ENCODE peak calls at places on chromosome 9, in six cellular contexts. S is body of pancreas; J is activated CD8-positive, alpha-beta memory T cell treated with anti-CD3 and anti-CD28 coated beads for 48 hours; Y is nephron progenitor cell; X is AG08396; L is T-helper 17 cell. D is an unnamed sample.

GRCh38 chr9:136578915-136579637 is 33.2 kb upstream of the NOTCH1 start:
- DNase-seq in J (no peak), X (no peak), L (no peak), Y (peak), S (peak), D (no peak)

GRCh38 chr9:136519263-136520052 is 26.4 kb downstream of the NOTCH1 start:
- DNase-seq in L (no peak), Y (no peak), S (no peak), X (no peak), J (no peak), D (no peak)

GRCh38 chr9:87267251-87267679 is 230.4 kb upstream of the DAPK1 start:
- DNase-seq in S (no peak), L (no peak), Y (no peak), X (no peak), J (no peak), D (no peak)

GRCh38 chr9:127968717-127969383 is 11.9 kb downstream of the EEIG1 start:
- DNase-seq in S (peak), X (peak), Y (no peak), L (no peak), J (no peak), D (peak)

GRCh38 chr9:80197661-80198060 is 625.9 kb downstream of the TLE4 start:
- DNase-seq in L (no peak), X (peak), S (no peak), Y (no peak), J (no peak), D (peak)

GRCh38 chr9:99140685-99141314 is 35.9 kb downstream of the TGFBR1 start:
- DNase-seq in J (no peak), L (peak), X (peak), S (peak), Y (peak), D (peak)

GRCh38 chr9:95724253-95724991 is 151.1 kb upstream of the ERCC6L2 start:
- DNase-seq in J (peak), L (peak), X (no peak), S (no peak), Y (no peak), D (no peak)

GRCh38 chr9:88852794-88853193 is 138.5 kb upstream of the S1PR3 start:
- DNase-seq in X (peak), Y (no peak), S (no peak), J (no peak), L (no peak), D (peak)

GRCh38 chr9:27665121-27665520 is 91.8 kb upstream of the C9orf72 start:
- DNase-seq in X (no peak), J (no peak), L (no peak), S (no peak), Y (no peak), D (no peak)

GRCh38 chr9:136621019-136621733 is 41.5 kb upstream of the EGFL7 start:
- DNase-seq in L (no peak), X (no peak), S (no peak), Y (peak), J (no peak), D (no peak)

GRCh38 chr9:22216730-22217160 is 207.6 kb upstream of the CDKN2B start:
- DNase-seq in L (no peak), S (no peak), J (no peak), Y (no peak), X (peak), D (peak)